ENCODE peak calls at places on chromosome 2, in four cellular contexts. P, M, Z and X are unnamed samples.

GRCh38 chr2:127071901-127072328 is 35.0 kb downstream of the BIN1 start:
- DNase-seq in Z (no peak), M (no peak), P (no peak), X (no peak)

GRCh38 chr2:141348481-141348880 is 782.3 kb downstream of the LRP1B start:
- DNase-seq in Z (peak), M (no peak), P (no peak), X (no peak)

GRCh38 chr2:8389373-8390108 is 292.3 kb upstream of the ID2 start:
- DNase-seq in P (no peak), M (peak), Z (peak), X (peak)

GRCh38 chr2:172434821-172435607 is 7.6 kb downstream of the ITGA6 start:
- DNase-seq in Z (no peak), P (no peak), M (no peak), X (no peak)

GRCh38 chr2:191478754-191479679 is 198.9 kb upstream of the NABP1 start:
- DNase-seq in P (peak), Z (peak), M (peak), X (peak)

GRCh38 chr2:175490306-175490705 is 308.8 kb upstream of the ATP5MC3 start:
- DNase-seq in P (no peak), Z (no peak), M (no peak), X (no peak)

GRCh38 chr2:132403176-132403575 is 13.4 kb upstream of the GPR39 start:
- DNase-seq in P (no peak), Z (no peak), M (no peak), X (no peak)

GRCh38 chr2:54042341-54042740 is 71.5 kb upstream of the PSME4 start:
- DNase-seq in P (no peak), M (no peak), Z (no peak), X (no peak)

GRCh38 chr2:53768233-53768542 is 584 bp downstream of the CHAC2 start:
- DNase-seq in Z (no peak), P (no peak), M (no peak), X (no peak)

GRCh38 chr2:165776013-165776412 is 18.0 kb downstream of the GALNT3 start:
- DNase-seq in P (no peak), M (no peak), Z (no peak), X (no peak)

GRCh38 chr2:37894601-37895000 is 30.5 kb upstream of the RMDN2 start:
- DNase-seq in P (no peak), Z (peak), M (peak), X (no peak)

GRCh38 chr2:69917854-69918253 is 2.9 kb downstream of the MXD1 start:
- DNase-seq in M (peak), Z (peak), P (no peak), X (peak)

GRCh38 chr2:95052301-95052700 is 26.8 kb downstream of the MAL start:
- DNase-seq in Z (no peak), P (no peak), M (no peak), X (peak)

GRCh38 chr2:205133544-205133943 is 548.8 kb upstream of the NRP2 start:
- DNase-seq in Z (no peak), P (peak), M (no peak), X (no peak)

GRCh38 chr2:28434600-28434989 is 41.9 kb downstream of the FOSL2 start:
- DNase-seq in M (no peak), Z (no peak), P (no peak), X (no peak)

GRCh38 chr2:168165418-168165817 is 82.0 kb downstream of the STK39 start:
- DNase-seq in P (no peak), M (peak), Z (peak), X (no peak)

GRCh38 chr2:200042944-200043343 is 87.6 kb downstream of the MAIP1 start:
- DNase-seq in Z (peak), P (no peak), M (no peak), X (peak)

GRCh38 chr2:168640039-168640438 is 162.4 kb upstream of the NOSTRIN start:
- DNase-seq in Z (no peak), P (no peak), M (no peak), X (no peak)

GRCh38 chr2:144133881-144134280 is 386.0 kb downstream of the ZEB2 start:
- DNase-seq in M (no peak), P (no peak), Z (no peak), X (peak)

GRCh38 chr2:182540236-182540635 is 113.4 kb upstream of the PDE1A start:
- DNase-seq in Z (no peak), P (no peak), M (no peak), X (no peak)

GRCh38 chr2:27255187-27255586 is 7.7 kb downstream of the SLC30A3 start:
- DNase-seq in P (no peak), Z (no peak), M (peak), X (no peak)

GRCh38 chr2:112004246-112004645 is 50.8 kb upstream of the TMEM87B start:
- DNase-seq in Z (no peak), M (no peak), P (peak), X (no peak)

GRCh38 chr2:71389379-71390072 is 57.9 kb downstream of the ZNF638 start:
- DNase-seq in P (no peak), Z (no peak), M (no peak), X (no peak)

GRCh38 chr2:191938779-191939178 is 91.9 kb upstream of the CAVIN2 start:
- DNase-seq in P (no peak), Z (no peak), M (no peak), X (no peak)

GRCh38 chr2:141694180-141694579 is 436.6 kb downstream of the LRP1B start:
- DNase-seq in P (no peak), M (no peak), Z (no peak), X (no peak)

GRCh38 chr2:68318686-68319396 is 908 bp downstream of the CNRIP1 start:
- DNase-seq in P (peak), Z (no peak), M (peak), X (no peak)

GRCh38 chr2:109045505-109045904 is 56.5 kb upstream of the EDAR start:
- DNase-seq in P (no peak), Z (no peak), M (no peak), X (no peak)

GRCh38 chr2:182077451-182078142 is 91.9 kb downstream of the PPP1R1C start:
- DNase-seq in M (peak), P (peak), Z (peak), X (peak)

GRCh38 chr2:227853765-227854271 is 17.6 kb upstream of the DAW1 start:
- DNase-seq in M (no peak), Z (peak), P (no peak), X (peak)

GRCh38 chr2:178298785-178299212 is 104.5 kb downstream of the OSBPL6 start:
- DNase-seq in Z (peak), P (no peak), M (peak), X (peak)

GRCh38 chr2:112692496-112692911 is 28.3 kb upstream of the NT5DC4 start:
- DNase-seq in Z (peak), P (no peak), M (peak), X (peak)

GRCh38 chr2:46874236-46874929 is 41.2 kb downstream of the MCFD2 start:
- DNase-seq in M (no peak), Z (no peak), P (no peak), X (no peak)

GRCh38 chr2:203681978-203682377 is 24.5 kb upstream of the CD28 start:
- DNase-seq in Z (no peak), M (no peak), P (no peak), X (no peak)

GRCh38 chr2:45069711-45070664 is 60.7 kb upstream of the SIX2 start:
- DNase-seq in P (no peak), M (no peak), Z (no peak), X (peak)

GRCh38 chr2:216904554-216904953 is 44.7 kb upstream of the TNP1 start:
- DNase-seq in Z (no peak), M (no peak), P (no peak), X (no peak)